ENCODE peak calls at places on chromosomes 5 and 9, in four cellular contexts. C is A549, Q is transverse colon, Z is K562. W is an unnamed sample.

GRCh38 chr5:138725153-138725884 is 27.9 kb upstream of the CTNNA1 start:
- DNase-seq in Q (peak), C (no peak), Z (no peak), W (no peak)

GRCh38 chr5:72531496-72532190 is 24.4 kb upstream of the ZNF366 start:
- DNase-seq in Q (no peak), Z (no peak), C (no peak), W (no peak)

GRCh38 chr5:76250463-76250862 is 152.6 kb upstream of the IQGAP2 start:
- DNase-seq in Z (no peak), C (no peak), Q (no peak), W (no peak)

GRCh38 chr5:135328128-135328687 is 70.8 kb downstream of the MACROH2A1 start:
- DNase-seq in Q (no peak), Z (no peak), C (no peak), W (no peak)

GRCh38 chr5:175344331-175345200 is 99.4 kb downstream of the DRD1 start:
- DNase-seq in Q (no peak), Z (no peak), C (peak), W (no peak)

GRCh38 chr9:121322037-121322736 is 47.9 kb downstream of the STOM start:
- DNase-seq in C (peak), Q (no peak), Z (no peak), W (no peak)

GRCh38 chr9:4009006-4009511 is 290.8 kb downstream of the GLIS3 start:
- DNase-seq in Z (no peak), Q (no peak), C (no peak), W (no peak)

GRCh38 chr5:119470851-119471451 is 18.7 kb downstream of the HSD17B4 start:
- DNase-seq in Z (peak), C (no peak), Q (no peak), W (no peak)

GRCh38 chr9:72006481-72006880 is 53.9 kb downstream of the C9orf57 start:
- DNase-seq in Q (no peak), Z (no peak), C (no peak), W (no peak)

GRCh38 chr5:35777358-35778087 is 79.2 kb upstream of the IL7R start:
- DNase-seq in Q (peak), C (peak), Z (peak), W (peak)

GRCh38 chr5:56951131-56951945 is 585 bp downstream of the MIER3 start:
- DNase-seq in Z (peak), Q (peak), C (peak), W (peak)

GRCh38 chr5:142634375-142635018 is 51.4 kb downstream of the FGF1 start:
- DNase-seq in Z (no peak), C (no peak), Q (no peak), W (no peak)

GRCh38 chr5:170451764-170452365 is 52.0 kb upstream of the KCNIP1 start:
- DNase-seq in Q (no peak), C (peak), Z (no peak), W (no peak)

GRCh38 chr5:174159327-174160247 is 114.1 kb downstream of the NSG2 start:
- DNase-seq in C (peak), Z (no peak), Q (no peak), W (no peak)

GRCh38 chr5:159444441-159445082 is 114.3 kb upstream of the IL12B start:
- DNase-seq in Z (no peak), Q (no peak), C (peak), W (no peak)

GRCh38 chr5:6733411-6734242 is 20.4 kb downstream of the TENT4A start:
- DNase-seq in Q (no peak), C (no peak), Z (no peak), W (no peak)

GRCh38 chr5:65721050-65721774 is 697 bp downstream of the SGTB start:
- DNase-seq in Z (peak), Q (peak), C (peak), W (peak)

GRCh38 chr9:75892168-75892901 is 1.9 kb downstream of the PCSK5 start:
- DNase-seq in Z (no peak), C (peak), Q (peak), W (peak)

GRCh38 chr5:151063590-151063989 is 17.2 kb downstream of the TNIP1 start:
- DNase-seq in Z (no peak), C (no peak), Q (no peak), W (peak)

GRCh38 chr9:89360465-89360864 is 42.2 kb downstream of the SECISBP2 start:
- DNase-seq in C (no peak), Z (no peak), Q (no peak), W (no peak)

GRCh38 chr9:7656648-7657047 is 142.9 kb downstream of the DMAC1 start:
- DNase-seq in C (no peak), Q (peak), Z (no peak), W (no peak)
- H3K27ac ChIP-seq in C (no peak), Q (no peak), Z (no peak), W (no peak)

DNA sequence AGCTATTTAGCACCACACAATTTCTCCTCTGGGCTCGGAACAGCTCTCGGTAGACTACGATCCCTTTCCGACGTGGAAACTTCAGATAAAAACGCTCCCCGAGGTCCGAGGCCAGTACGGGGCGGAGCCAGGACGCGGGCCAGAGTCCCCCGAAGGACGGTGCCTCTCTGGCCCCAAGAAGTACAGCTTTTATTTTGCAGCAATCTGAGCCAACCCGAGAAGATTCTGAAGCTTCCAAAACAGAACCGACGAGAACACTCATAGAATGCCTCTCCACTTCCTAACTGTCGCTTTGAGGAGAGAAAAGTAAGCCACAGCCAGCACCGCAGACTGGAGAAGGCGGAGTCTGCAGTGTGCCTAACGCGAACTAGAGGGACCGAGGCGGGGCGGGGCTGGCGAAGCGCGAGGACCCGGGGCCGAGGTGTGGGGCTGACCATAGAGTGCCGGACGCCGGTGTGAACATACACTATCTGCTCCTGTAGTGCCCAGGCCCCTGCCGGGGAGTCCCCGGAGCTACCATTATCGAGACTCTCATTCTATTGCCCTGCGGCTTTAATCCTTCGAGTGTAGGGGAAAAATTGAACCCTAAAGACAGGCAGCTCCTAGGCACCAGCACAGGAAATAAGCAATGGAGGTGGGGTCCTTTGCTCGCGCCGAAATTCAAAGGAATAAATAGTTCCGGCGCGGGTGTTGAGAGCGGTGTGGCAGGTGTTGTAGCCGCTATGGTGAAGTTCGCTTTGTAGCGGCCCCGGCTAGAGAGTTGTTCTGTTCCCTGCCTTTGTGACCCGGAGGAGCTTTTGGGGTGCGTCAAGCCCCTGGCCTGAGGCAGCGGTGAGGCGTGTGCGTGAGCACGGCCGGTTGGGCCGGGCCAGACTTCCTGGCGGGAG is at the start of gene SMC2:
- DNase-seq in C (peak), Q (peak), Z (peak), W (peak)
- TF ChIP-seq EP300 in C (no peak), Q (no peak), Z (no peak), W (no peak)

GRCh38 chr5:90939208-90939607 is 380.6 kb downstream of the ADGRV1 start:
- DNase-seq in C (no peak), Q (no peak), Z (no peak), W (no peak)

GRCh38 chr5:90940227-90940995 is 381.8 kb downstream of the ADGRV1 start:
- DNase-seq in Z (no peak), C (no peak), Q (peak), W (peak)

GRCh38 chr5:90944116-90944515 is 385.5 kb downstream of the ADGRV1 start:
- DNase-seq in C (no peak), Q (no peak), Z (no peak), W (no peak)

DNA sequence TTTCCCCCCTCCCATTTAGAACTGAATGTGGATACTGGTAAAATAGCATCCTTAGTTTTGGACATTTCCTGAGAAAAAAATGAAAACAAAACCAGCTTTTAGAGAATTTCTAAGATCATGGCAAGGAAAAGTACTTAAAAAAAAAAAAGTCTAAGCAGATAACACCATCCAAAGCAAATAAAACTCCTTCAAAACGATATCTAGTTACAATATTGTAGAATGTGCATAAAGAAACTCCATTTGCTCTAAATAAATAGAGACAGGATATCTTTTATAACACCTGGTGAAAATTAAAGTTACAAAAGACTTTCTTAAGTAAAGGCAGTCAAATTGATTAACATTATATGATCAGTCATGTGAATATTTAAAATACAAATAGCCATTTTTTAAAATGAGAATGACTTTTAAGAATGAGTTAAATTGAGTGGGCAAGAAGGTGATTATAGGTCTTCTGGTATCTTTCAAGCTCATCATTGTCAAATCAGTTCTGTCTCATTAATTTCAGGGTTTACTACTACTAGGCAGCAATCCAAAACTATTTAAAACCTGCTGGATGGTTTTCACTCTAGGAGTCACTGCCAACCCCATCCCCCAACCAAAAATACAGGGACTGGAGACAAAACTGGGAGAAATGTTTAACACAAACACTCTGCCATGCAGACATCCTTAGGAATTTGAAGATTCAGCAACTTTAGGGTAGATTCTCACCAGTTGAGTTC is 382.6 kb downstream of the ADGRV1 start:
- DNase-seq in C (no peak), Z (no peak), Q (no peak), W (no peak)
- H3K27ac ChIP-seq in C (peak), Z (no peak), Q (peak), W (peak)

DNA sequence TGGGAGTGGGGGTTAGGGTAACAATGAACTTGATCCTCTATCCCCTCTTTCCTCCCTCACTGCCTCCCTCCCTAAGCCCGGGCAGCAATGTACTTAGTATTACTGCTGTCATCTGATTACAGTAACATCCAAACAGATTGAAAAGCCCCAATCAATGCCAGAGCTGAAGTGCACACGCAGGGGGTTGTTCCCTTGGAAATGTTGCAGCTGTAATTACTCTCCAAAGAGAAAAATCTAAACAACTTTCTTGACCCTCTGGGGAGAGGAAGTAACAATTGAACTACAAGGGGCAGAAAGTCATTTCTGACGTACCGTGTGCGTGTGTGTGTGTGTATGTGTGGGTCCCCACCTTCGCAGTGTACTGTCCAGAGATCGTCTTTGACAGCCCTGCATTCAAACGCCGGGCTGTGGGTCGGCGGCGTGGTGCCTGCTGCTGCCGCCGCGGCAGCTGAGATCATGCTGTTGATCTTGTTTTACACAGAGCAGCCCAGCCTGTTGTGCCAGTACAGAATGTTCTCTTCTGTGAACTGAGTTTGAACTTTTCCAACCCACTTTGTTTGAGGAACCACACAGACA is 66.0 kb upstream of the KLF9 start:
- DNase-seq in Z (no peak), Q (peak), C (no peak), W (peak)
- TF ChIP-seq EP300 in Z (no peak), Q (peak), C (no peak), W (peak)

DNA sequence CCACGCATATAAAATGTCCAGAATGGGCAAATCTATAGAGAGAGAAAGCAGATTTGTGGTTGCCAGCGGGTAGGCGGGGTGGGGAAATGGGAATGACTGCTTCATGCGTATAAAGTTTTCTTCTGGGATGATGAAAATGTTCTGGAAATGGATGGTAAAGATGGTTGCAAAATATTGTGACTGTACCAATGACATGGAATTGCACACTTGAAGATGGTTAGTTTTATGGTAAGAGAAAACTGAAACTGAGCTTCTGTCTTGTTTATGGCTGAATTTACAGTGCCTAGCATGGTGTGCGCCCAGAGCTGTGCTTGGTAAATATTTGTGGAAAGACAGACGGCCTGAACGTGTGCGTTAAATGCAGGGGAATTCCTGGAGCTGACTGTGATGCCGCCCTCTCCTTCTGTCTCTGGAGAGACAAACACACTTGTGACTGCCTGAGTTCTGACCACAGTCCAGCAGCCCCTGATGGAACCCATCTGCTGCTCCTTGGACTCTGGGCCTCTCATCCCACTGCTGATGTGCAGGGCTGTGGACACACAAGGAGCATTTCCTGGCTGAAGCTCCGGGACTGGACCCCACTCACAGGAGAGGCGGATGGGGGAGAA is 8.6 kb upstream of the PTGES start:
- DNase-seq in Z (no peak), C (no peak), Q (peak), W (peak)
- H3K27ac ChIP-seq in Z (no peak), C (peak), Q (peak), W (peak)

GRCh38 chr9:93224591-93224990 is 40.7 kb downstream of the WNK2 start:
- DNase-seq in C (no peak), Q (no peak), Z (no peak), W (no peak)
- TF ChIP-seq EP300 in C (no peak), Q (no peak), Z (no peak), W (no peak)

DNA sequence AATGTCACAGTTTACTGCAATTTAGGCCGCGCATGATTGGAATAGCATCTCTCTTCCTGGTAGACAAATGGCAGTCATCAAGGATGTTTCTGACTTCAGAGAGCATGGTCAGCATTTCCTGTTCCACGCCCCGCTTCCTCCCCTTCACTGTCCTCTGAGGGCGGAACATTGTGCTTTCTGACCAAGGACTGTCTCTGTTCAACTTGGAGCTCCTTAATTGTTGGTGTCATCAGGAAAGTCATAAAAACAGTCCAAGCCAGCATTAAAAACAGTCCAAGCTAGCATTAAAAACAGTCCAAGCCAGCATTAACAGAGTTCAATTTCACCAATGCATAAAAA is 301.3 kb upstream of the IRX4 start:
- DNase-seq in Z (no peak), Q (no peak), C (no peak), W (no peak)
- H3K27ac ChIP-seq in Z (no peak), Q (no peak), C (no peak), W (no peak)

GRCh38 chr9:12817702-12818101 is 42.9 kb downstream of the LURAP1L start:
- DNase-seq in C (peak), Z (no peak), Q (peak), W (no peak)
- TF ChIP-seq EP300 in C (peak), Z (no peak), Q (peak), W (no peak)

GRCh38 chr9:5453004-5453403 is 2.7 kb downstream of the CD274 start:
- DNase-seq in C (no peak), Z (no peak), Q (no peak), W (no peak)
- H3K27ac ChIP-seq in C (no peak), Z (no peak), Q (no peak), W (no peak)

GRCh38 chr9:127980706-127981558 is at the start of gene EEIG1:
- DNase-seq in Q (peak), Z (peak), C (peak), W (peak)

GRCh38 chr9:127981559-127982121 is 851 bp upstream of the EEIG1 start:
- DNase-seq in C (no peak), Z (no peak), Q (no peak), W (no peak)

GRCh38 chr9:127982912-127983311 is 2.1 kb upstream of the EEIG1 start:
- DNase-seq in Q (no peak), Z (no peak), C (no peak), W (no peak)

GRCh38 chr9:127985011-127985410 is 4.2 kb upstream of the EEIG1 start:
- DNase-seq in Z (no peak), C (no peak), Q (no peak), W (no peak)

DNA sequence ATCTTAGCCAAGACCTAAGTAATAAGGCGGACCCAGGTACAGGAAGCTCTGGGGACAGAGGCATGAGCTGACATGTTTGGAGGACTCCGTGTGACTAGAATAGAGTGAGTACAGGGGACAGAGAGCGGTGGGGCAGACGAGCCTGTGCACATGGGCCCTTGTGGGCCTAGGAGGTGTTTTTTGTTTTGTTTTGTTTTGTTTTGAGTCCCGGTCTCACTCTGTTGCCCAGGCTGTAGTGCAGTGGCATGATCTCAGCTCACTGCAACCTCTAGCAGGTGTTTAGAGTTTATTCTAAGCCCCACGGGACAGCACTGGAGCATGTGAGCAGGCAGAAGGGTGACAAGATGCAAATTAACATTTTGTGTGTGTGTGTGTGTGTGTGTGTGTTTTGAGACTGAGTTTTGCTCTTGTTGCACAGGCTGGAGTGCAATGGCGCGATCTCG is 3.1 kb upstream of the EEIG1 start:
- DNase-seq in Q (no peak), C (no peak), Z (no peak), W (no peak)
- TF ChIP-seq EP300 in Q (no peak), C (no peak), Z (no peak), W (no peak)